ENCODE peak calls at places on chromosomes 13 and 19, in four cellular contexts. W, P, A and K are unnamed samples.

GRCh38 chr19:50203281-50204080 is at the start of gene MYH14:
- DNase-seq in W (no peak), A (no peak), P (peak), K (peak)

GRCh38 chr13:38490657-38491056 is 141.0 kb downstream of the UFM1 start:
- DNase-seq in P (no peak), W (no peak), A (no peak), K (no peak)

GRCh38 chr19:51168571-51169282 is 26.6 kb downstream of the SIGLEC7 start:
- DNase-seq in A (no peak), W (no peak), P (no peak), K (no peak)

GRCh38 chr13:45055902-45056648 is 64.2 kb upstream of the GTF2F2 start:
- DNase-seq in A (no peak), P (no peak), W (no peak), K (peak)

GRCh38 chr19:16170134-16170533 is 3.2 kb downstream of the CIB3 start:
- DNase-seq in P (no peak), A (no peak), W (no peak), K (no peak)

GRCh38 chr19:38394488-38394887 is 6.0 kb downstream of the SPRED3 start:
- DNase-seq in P (peak), W (peak), A (no peak), K (no peak)

GRCh38 chr19:4343056-4343844 is at the start of gene MPND:
- DNase-seq in A (peak), P (peak), W (peak), K (peak)

GRCh38 chr13:76067850-76068249 is 431.7 kb downstream of the LMO7 start:
- DNase-seq in W (no peak), A (no peak), P (no peak), K (no peak)

GRCh38 chr19:13150919-13151604 is 851 bp downstream of the IER2 start:
- DNase-seq in P (peak), W (peak), A (no peak), K (no peak)

GRCh38 chr13:110354209-110354627 is 47.1 kb downstream of the COL4A2 start:
- DNase-seq in P (no peak), W (no peak), A (no peak), K (peak)

GRCh38 chr19:46528601-46529447 is 33.2 kb upstream of the PNMA8B start:
- DNase-seq in W (no peak), A (no peak), P (no peak), K (no peak)

GRCh38 chr13:112428704-112429103 is 52.5 kb downstream of the SPACA7 start:
- DNase-seq in A (no peak), P (no peak), W (no peak), K (no peak)